ENCODE peak calls at places on chromosomes 7 and 10, in five cellular contexts. E is brain microvascular endothelial cell, I is AG10803, Q is HCT116, N is Calu3. U is an unnamed sample.

GRCh38 chr10:21989453-21990154 is 13.9 kb downstream of the DNAJC1 start:
- DNase-seq in E (peak; percentile 48), N (peak; percentile 41), I (peak; percentile 76), Q (peak; percentile 52), U (peak; percentile 79)

GRCh38 chr10:74056081-74056818 is 58.3 kb downstream of the VCL start:
- DNase-seq in E (peak; percentile 72), N (peak; percentile 53), I (peak; percentile 77), Q (peak; percentile 37), U (peak; percentile 70)

GRCh38 chr7:45924283-45924682 is 3.2 kb upstream of the IGFBP3 start:
- DNase-seq in E (peak; percentile 84), I (peak; percentile 92), Q (no peak), N (peak; percentile 77), U (peak; percentile 84)

GRCh38 chr7:155000795-155001194 is 2.1 kb downstream of the PAXIP1 start:
- DNase-seq in Q (no peak), E (no peak), N (peak; percentile 31), I (no peak), U (no peak)

GRCh38 chr10:78892383-78893191 is 176.2 kb upstream of the ZMIZ1 start:
- DNase-seq in I (no peak), N (no peak), E (no peak), Q (no peak), U (no peak)

GRCh38 chr7:77657427-77658331 is 38.6 kb upstream of the RSBN1L start:
- DNase-seq in N (peak; percentile 21), E (no peak), Q (peak; percentile 35), I (peak; percentile 42), U (peak; percentile 56)

GRCh38 chr10:84294766-84295447 is 33.5 kb upstream of the CCSER2 start:
- DNase-seq in I (no peak), E (no peak), Q (no peak), N (no peak), U (no peak)

GRCh38 chr7:47896809-47897423 is 51.4 kb downstream of the PKD1L1 start:
- DNase-seq in Q (no peak), I (no peak), E (no peak), N (no peak), U (no peak)

GRCh38 chr10:49602380-49603023 is 7.6 kb upstream of the SLC18A3 start:
- DNase-seq in E (no peak), I (no peak), N (no peak), Q (no peak), U (no peak)

GRCh38 chr7:113424463-113424862 is 306.1 kb upstream of the SMIM30 start:
- DNase-seq in N (no peak), E (no peak), I (no peak), Q (no peak), U (no peak)

DNA sequence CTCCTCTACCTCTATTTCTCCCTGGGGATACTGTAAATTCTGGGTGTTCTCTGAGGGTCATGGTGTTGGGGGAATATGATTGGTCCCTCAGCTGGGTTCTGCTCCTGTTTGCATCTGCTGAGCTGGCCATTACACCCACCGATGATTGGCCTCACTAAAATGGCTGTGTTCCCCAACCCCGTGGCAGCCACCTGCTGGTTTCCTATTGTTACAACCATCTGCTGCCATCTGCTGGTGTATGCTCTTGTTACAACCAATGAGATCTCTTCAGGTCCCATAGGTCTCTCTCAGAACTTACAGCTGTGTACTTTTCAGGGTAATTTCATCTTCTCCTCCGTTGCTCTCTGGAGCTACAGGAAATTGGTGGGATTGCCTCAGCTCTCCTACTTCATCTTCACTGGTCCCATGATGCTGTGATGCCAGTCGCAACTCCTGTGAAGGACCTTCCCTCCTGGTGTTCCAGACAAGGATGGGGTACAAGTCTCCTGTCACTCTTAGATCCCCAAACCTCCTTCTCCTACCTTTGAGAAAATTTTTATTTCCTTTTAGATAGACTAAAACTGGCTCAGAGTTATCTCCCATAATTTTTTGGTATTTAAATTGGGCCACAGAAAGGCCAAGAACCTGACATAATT is 303.5 kb upstream of the SMIM30 start:
- DNase-seq in E (peak; percentile 93), I (peak; percentile 80), N (peak; percentile 79), Q (peak; percentile 88), U (peak; percentile 82)
- TF ChIP-seq CTCF in E (peak; percentile 90), I (peak; percentile 95), N (peak; percentile 78), Q (peak; percentile 89), U (peak; percentile 79)

GRCh38 chr7:105438847-105439173 is 50.1 kb upstream of the SRPK2 start:
- DNase-seq in Q (no peak), I (no peak), N (no peak), E (no peak), U (no peak)

GRCh38 chr7:105438254-105438653 is 49.5 kb upstream of the SRPK2 start:
- DNase-seq in Q (no peak), E (no peak), N (no peak), I (no peak), U (no peak)

GRCh38 chr7:105444342-105444938 is 55.7 kb upstream of the SRPK2 start:
- DNase-seq in N (no peak), I (no peak), E (no peak), Q (no peak), U (no peak)

DNA sequence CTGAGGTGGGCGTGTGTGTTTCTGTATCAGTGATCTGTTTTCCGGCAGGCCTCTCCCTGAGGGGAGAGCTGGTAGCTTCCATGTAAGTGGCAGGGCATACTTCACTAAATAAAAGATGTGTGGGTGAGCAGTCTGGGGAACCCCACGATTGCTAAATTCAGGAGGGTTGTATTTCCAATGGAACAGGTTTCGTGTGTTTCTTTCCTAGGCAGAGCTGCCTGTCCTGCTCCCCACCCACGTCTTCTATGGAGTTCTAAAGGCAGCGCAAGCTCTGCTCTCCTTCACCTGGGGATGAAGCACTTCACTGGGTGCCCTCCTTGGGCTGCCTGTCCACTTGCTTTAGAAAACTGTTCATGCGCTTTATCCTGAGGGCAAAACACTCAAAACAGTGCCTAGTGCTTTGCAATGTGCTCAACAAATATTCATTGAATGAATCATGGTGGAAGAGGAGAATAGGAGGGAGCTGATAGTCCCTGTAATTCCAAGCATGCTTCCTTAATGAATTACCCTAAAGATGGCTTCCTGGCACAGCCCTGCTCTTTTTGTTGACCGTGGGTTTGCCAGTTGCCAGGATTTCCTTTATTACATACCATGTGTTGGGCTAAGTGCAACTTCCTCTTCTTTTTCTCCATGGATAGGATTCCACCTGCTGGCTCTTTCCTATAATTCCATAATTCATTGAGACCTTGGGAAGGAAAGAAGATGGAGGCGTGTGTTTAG is 50.6 kb upstream of the SRPK2 start:
- DNase-seq in I (peak; percentile 96), Q (no peak), N (peak; percentile 34), E (peak; percentile 28), U (peak; percentile 65)
- TF ChIP-seq CTCF in I (peak; percentile 40), Q (no peak), N (no peak), E (peak; percentile 7), U (no peak)

GRCh38 chr7:27929127-27929526 is 189.2 kb downstream of the TAX1BP1 start:
- DNase-seq in E (no peak), Q (no peak), I (no peak), N (no peak), U (no peak)
- TF ChIP-seq CTCF in E (peak; percentile 23), Q (peak; percentile 15), I (no peak), N (peak; percentile 29), U (no peak)

DNA sequence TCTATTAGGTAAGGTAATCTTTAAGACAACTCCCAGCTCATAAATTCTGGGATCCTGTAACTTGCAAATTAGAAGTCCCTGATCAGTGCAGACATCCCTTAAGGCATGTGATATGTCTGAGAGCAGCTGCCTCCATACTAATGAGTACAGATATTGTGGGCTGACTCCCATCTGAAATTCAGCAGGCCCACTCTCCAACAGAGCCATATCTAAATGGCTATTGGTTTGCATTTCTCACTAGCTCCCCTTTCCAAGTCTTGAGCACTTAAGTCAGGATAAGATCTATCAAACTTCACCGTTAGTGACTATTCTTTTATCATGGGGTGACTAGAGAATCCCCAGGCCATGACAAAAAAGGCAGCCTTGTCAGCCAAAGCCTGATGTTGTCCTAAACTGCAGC is 785.4 kb downstream of the IPMK start:
- DNase-seq in N (no peak), I (no peak), E (no peak), Q (no peak), U (no peak)
- TF ChIP-seq CTCF in N (no peak), I (no peak), E (no peak), Q (no peak), U (no peak)

DNA sequence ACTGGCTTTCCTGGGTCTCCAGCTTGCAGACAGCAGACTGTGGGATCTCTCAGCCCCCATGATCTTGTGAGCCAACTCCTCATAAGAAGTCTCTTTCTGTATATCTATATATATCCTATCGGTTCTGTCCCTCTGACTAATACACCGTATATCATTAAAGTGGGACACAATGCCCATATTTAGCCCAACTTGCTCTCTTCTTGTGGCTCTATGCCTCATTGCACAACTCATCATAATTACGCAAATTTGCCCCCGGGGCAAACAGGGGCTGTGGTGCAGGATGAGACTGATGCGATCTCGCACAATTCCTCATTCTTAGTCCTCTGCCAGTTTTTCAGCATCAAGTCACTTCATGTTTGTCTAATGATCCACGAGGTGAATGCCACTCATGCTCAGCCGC is 183.2 kb downstream of the PRPF18 start:
- DNase-seq in Q (no peak), I (no peak), N (no peak), E (peak; percentile 53), U (no peak)
- TF ChIP-seq CTCF in Q (no peak), I (no peak), N (no peak), E (no peak), U (no peak)

GRCh38 chr7:122143751-122144711 is at the start of gene AASS:
- DNase-seq in E (peak; percentile 94), I (peak; percentile 93), Q (peak; percentile 80), N (peak; percentile 91), U (peak; percentile 95)
- TF ChIP-seq CTCF in E (no peak), I (no peak), Q (no peak), N (no peak), U (no peak)

GRCh38 chr7:98872328-98872924 is 2.6 kb upstream of the TMEM130 start:
- DNase-seq in N (no peak), I (no peak), Q (no peak), E (no peak), U (no peak)
- TF ChIP-seq CTCF in N (peak; percentile 16), I (peak; percentile 36), Q (peak; percentile 54), E (peak; percentile 48), U (peak; percentile 35)

DNA sequence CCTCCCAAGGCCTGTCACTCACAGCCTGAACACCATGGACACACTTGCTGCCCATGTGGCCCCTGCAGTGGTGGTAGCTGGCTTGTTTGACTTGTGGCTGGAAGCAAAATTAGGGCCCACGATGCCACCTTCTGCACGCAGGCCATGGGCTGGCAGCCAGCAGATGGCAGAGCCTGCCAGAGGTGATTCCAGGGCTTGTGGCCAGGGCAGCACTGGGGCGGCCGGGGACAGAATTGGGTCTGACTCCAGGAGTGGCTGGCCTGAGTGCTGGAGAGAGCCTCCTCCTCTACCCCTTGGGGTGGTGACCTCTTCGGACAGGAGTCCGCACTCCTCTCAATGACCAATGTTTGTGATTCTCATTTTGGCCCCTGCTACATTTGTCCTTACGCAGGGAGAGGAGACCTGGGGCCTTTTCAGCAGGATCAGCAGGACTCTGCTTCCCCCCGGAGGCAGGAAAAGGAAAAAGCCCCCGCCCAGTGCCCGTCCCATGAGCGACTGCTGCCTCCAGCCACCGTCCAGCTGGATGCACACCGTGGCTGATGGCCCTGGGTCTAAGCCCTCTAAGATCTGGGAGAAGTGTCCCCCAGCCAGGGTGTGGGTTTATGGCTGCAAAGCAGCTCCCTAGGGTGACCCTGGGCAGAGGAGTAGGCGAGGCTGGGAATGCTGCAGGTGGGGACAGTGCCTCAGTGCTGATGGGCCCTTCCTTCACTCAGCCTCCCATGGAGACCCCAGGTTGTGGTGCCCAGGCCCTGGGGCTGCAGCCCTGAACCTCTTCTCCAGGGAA is 26.5 kb downstream of the DNAJB12 start:
- DNase-seq in N (peak; percentile 89), E (peak; percentile 52), I (peak; percentile 69), Q (no peak), U (peak; percentile 68)
- TF ChIP-seq CTCF in N (peak; percentile 81), E (peak; percentile 81), I (peak; percentile 69), Q (peak; percentile 67), U (peak; percentile 78)

U was measured in astrocyte of the spinal cord.